ENCODE peak calls at places on chromosome 4, in five cellular contexts. J, E, W, D and F are unnamed samples.

GRCh38 chr4:127124919-127125318 is 507.8 kb upstream of the INTU start:
- DNase-seq in J (peak; percentile 22), E (no peak), W (peak; percentile 30), D (no peak), F (no peak)

GRCh38 chr4:102758241-102758871 is 2.4 kb downstream of the MANBA start:
- DNase-seq in J (no peak), E (no peak), W (no peak), D (no peak), F (no peak)

GRCh38 chr4:73864365-73864764 is 4.8 kb upstream of the CXCL1 start:
- DNase-seq in J (peak; percentile 43), E (no peak), W (peak; percentile 57), D (no peak), F (no peak)

GRCh38 chr4:124633285-124633941 is 79.1 kb downstream of the ANKRD50 start:
- DNase-seq in J (no peak), E (no peak), W (no peak), D (no peak), F (no peak)

GRCh38 chr4:56637791-56638190 is 43.3 kb downstream of the HOPX start:
- DNase-seq in J (no peak), E (no peak), W (no peak), D (no peak), F (no peak)

GRCh38 chr4:72557021-72557420 is 12.0 kb downstream of the ADAMTS3 start:
- DNase-seq in J (no peak), E (no peak), W (no peak), D (no peak), F (no peak)

GRCh38 chr4:92450694-92451093 is 146.9 kb downstream of the GRID2 start:
- DNase-seq in J (no peak), E (no peak), W (no peak), D (no peak), F (no peak)

GRCh38 chr4:117831060-117831683 is 203.1 kb upstream of the NDST3 start:
- DNase-seq in J (no peak), E (no peak), W (peak; percentile 8), D (no peak), F (no peak)

GRCh38 chr4:169117591-169118081 is 107.6 kb upstream of the CBR4 start:
- DNase-seq in J (peak; percentile 82), E (no peak), W (no peak), D (no peak), F (no peak)

GRCh38 chr4:156609421-156609820 is 362.2 kb downstream of the PDGFC start:
- DNase-seq in J (no peak), E (no peak), W (no peak), D (no peak), F (peak; percentile 40)

GRCh38 chr4:110637408-110638131 is 14.7 kb upstream of the PITX2 start:
- DNase-seq in J (peak; percentile 71), E (no peak), W (peak; percentile 75), D (no peak), F (no peak)

GRCh38 chr4:8917868-8918783 is 46.5 kb upstream of the HMX1 start:
- DNase-seq in J (peak; percentile 31), E (peak; percentile 36), W (peak; percentile 82), D (peak; percentile 39), F (peak; percentile 82)

GRCh38 chr4:1793496-1793840 is 375 bp downstream of the FGFR3 start:
- DNase-seq in J (peak; percentile 28), E (peak; percentile 32), W (peak; percentile 55), D (no peak), F (no peak)